ENCODE peak calls at places on chromosomes 13 and 19, in five cellular contexts. O, D, S, R and U are unnamed samples.

GRCh38 chr19:17951151-17952040 is 15.5 kb upstream of the KCNN1 start:
- DNase-seq in O (no peak), D (no peak), S (no peak), R (no peak), U (no peak)

GRCh38 chr13:59447846-59448620 is 715.7 kb downstream of the DIAPH3 start:
- DNase-seq in O (no peak), D (peak), S (no peak), R (no peak), U (no peak)

GRCh38 chr13:91346848-91347211 is 657 bp upstream of the MIR17HG start:
- DNase-seq in O (no peak), D (no peak), S (peak), R (no peak), U (no peak)

GRCh38 chr13:27203854-27204253 is 32.2 kb upstream of the USP12 start:
- DNase-seq in O (no peak), D (peak), S (no peak), R (no peak), U (no peak)

GRCh38 chr19:8610041-8610927 is at the start of gene ADAMTS10:
- DNase-seq in O (peak), D (peak), S (no peak), R (peak), U (no peak)

GRCh38 chr19:18051887-18052286 is 34.8 kb downstream of the IL12RB1 start:
- DNase-seq in O (peak), D (no peak), S (no peak), R (peak), U (no peak)

GRCh38 chr13:39407786-39408185 is 195.2 kb downstream of the LHFPL6 start:
- DNase-seq in O (no peak), D (no peak), S (no peak), R (no peak), U (no peak)

GRCh38 chr13:36261976-36262375 is 35.6 kb downstream of the CCDC169 start:
- DNase-seq in O (no peak), D (no peak), S (no peak), R (no peak), U (no peak)

GRCh38 chr19:19452241-19453128 is 47.0 kb downstream of the GATAD2A start:
- DNase-seq in O (no peak), D (no peak), S (no peak), R (peak), U (no peak)

GRCh38 chr19:45423033-45423588 is 606 bp downstream of the ERCC1 start:
- DNase-seq in O (no peak), D (no peak), S (peak), R (no peak), U (no peak)

GRCh38 chr19:4567584-4568071 is 8.1 kb upstream of the SEMA6B start:
- DNase-seq in O (peak), D (peak), S (peak), R (no peak), U (peak)

DNA sequence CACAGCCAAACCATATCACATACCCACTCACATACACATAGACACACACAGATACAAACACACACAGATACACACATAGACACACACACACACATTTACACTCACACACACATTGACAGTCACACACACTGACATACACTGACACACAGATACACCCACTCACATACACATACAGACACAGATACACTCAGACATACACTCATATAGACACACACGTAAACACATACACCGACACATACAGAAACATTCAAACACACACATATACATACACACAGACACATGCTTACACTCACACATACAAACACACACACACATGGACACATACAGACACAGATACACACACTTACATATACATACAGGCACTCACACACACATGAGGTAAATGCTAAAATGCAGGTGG is 30.2 kb downstream of the GJA3 start:
- DNase-seq in O (no peak), D (no peak), S (no peak), R (no peak), U (no peak)
- H3K4me3 ChIP-seq in O (no peak), D (no peak), S (no peak), R (no peak), U (no peak)

GRCh38 chr13:46667687-46668281 is 114.8 kb downstream of the LRCH1 start:
- DNase-seq in O (no peak), D (no peak), S (no peak), R (no peak), U (no peak)
- H3K4me3 ChIP-seq in O (no peak), D (peak), S (no peak), R (no peak), U (no peak)

GRCh38 chr19:6671960-6672359 is 2.0 kb upstream of the TNFSF14 start:
- DNase-seq in O (no peak), D (no peak), S (no peak), R (no peak), U (no peak)

GRCh38 chr19:6676288-6676687 is 6.3 kb upstream of the TNFSF14 start:
- DNase-seq in O (no peak), D (no peak), S (no peak), R (no peak), U (no peak)

GRCh38 chr19:6672693-6673290 is 2.8 kb upstream of the TNFSF14 start:
- DNase-seq in O (no peak), D (no peak), S (no peak), R (no peak), U (no peak)

GRCh38 chr19:6677495-6677894 is 7.5 kb upstream of the TNFSF14 start:
- DNase-seq in O (no peak), D (no peak), S (no peak), R (no peak), U (no peak)

GRCh38 chr19:6674868-6675305 is 4.9 kb upstream of the TNFSF14 start:
- DNase-seq in O (peak), D (peak), S (peak), R (peak), U (no peak)
- H3K4me3 ChIP-seq in O (no peak), D (no peak), S (no peak), R (no peak), U (no peak)

GRCh38 chr19:42316223-42317211 is 3.4 kb downstream of the TMEM145 start:
- DNase-seq in O (peak), D (peak), S (peak), R (peak), U (no peak)
- H3K4me3 ChIP-seq in O (no peak), D (no peak), S (no peak), R (no peak), U (no peak)

DNA sequence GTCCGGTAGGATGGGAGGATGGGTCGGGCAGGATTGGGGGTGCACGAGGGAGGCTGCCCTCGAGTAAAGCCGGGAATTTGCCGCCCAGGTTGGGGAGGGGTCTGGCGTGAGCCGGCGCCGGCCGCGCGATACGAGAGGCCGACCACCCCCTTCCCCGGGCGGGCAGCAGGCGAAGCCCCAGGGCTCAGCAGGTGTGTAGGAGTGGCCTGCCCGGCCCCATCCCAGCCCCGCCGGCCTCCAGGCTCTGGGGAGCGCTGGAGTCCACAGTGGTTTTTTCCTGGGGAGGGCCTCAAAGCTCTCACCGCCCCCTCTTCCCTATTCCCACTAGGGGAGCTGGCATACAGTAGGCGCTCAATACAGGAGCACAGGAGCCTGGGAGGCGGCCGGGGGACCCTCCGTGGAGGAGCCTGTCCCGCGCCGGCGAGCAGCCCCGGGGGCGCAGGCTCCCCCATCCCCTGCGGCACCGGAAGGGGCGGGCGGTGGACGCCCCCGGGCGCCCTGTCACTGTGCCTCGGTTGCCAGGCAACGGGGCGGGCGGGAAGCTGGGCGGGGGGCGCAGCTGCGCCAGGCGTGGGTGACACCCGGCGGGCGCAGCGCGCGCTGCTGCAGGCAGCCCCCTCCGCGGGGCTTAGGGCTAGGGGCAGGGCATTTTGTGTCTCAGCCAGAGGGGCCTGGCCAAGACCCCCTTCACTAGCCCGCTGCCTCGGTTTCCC is 3.5 kb upstream of the REXO1 start:
- DNase-seq in O (no peak), D (no peak), S (peak), R (no peak), U (no peak)
- H3K4me3 ChIP-seq in O (no peak), D (no peak), S (no peak), R (no peak), U (no peak)

GRCh38 chr19:39533003-39533512 is 406 bp upstream of the EID2B start:
- DNase-seq in O (no peak), D (no peak), S (no peak), R (no peak), U (no peak)
- H3K4me3 ChIP-seq in O (peak), D (no peak), S (no peak), R (no peak), U (peak)